ENCODE peak calls at places on chromosomes 1 and 21, in ten cellular contexts. T is body of pancreas, I is A549, Z is ovary, M is spleen, D is IMR-90, O is heart left ventricle, X is uterus, W is breast epithelium, F is adrenal gland. K is an unnamed sample.

GRCh38 chr1:6329851-6330250 is 63.7 kb downstream of the ACOT7 start:
- DNase-seq in W (no peak), O (no peak), F (no peak), D (peak), I (no peak), Z (no peak), T (no peak), M (no peak), X (no peak), K (no peak)

GRCh38 chr1:66275601-66276023 is 258.3 kb upstream of the SGIP1 start:
- DNase-seq in I (no peak), T (no peak), Z (no peak), W (no peak), X (no peak), O (peak), F (peak), M (no peak), D (no peak), K (no peak)

GRCh38 chr1:8665824-8666223 is 151.6 kb downstream of the RERE start:
- DNase-seq in D (no peak), T (no peak), M (no peak), Z (no peak), X (no peak), I (no peak), F (no peak), O (no peak), W (no peak), K (no peak)

GRCh38 chr1:3453203-3453761 is 1.2 kb upstream of the ARHGEF16 start:
- DNase-seq in D (peak), X (peak), I (peak), T (peak), O (peak), M (peak), F (peak), Z (peak), W (peak), K (peak)

GRCh38 chr21:35923971-35924370 is 136.4 kb downstream of the SETD4 start:
- DNase-seq in F (no peak), Z (no peak), T (no peak), I (no peak), D (no peak), M (no peak), O (no peak), W (no peak), X (no peak), K (no peak)

GRCh38 chr1:64282353-64282752 is 78.9 kb downstream of the UBE2U start:
- DNase-seq in D (no peak), O (no peak), Z (no peak), M (peak), I (no peak), W (peak), F (no peak), T (peak), X (peak), K (no peak)

GRCh38 chr21:34812510-34813265 is 143.9 kb downstream of the CLIC6 start:
- DNase-seq in X (no peak), Z (no peak), I (peak), F (no peak), T (no peak), D (peak), M (no peak), W (no peak), O (no peak), K (no peak)

GRCh38 chr1:163202833-163203451 is at the start of gene RGS5:
- DNase-seq in D (peak), M (no peak), O (peak), I (no peak), F (no peak), T (no peak), X (no peak), W (no peak), Z (no peak), K (no peak)

GRCh38 chr1:202752799-202753198 is 42.5 kb upstream of the SYT2 start:
- DNase-seq in M (no peak), D (peak), X (no peak), T (no peak), F (no peak), W (no peak), Z (no peak), I (no peak), O (no peak), K (no peak)

GRCh38 chr1:180412583-180412982 is 89.8 kb downstream of the ACBD6 start:
- DNase-seq in T (no peak), I (no peak), O (no peak), D (no peak), X (no peak), M (no peak), W (no peak), Z (no peak), F (no peak), K (no peak)

GRCh38 chr1:180421614-180422013 is 80.8 kb downstream of the ACBD6 start:
- DNase-seq in I (no peak), M (no peak), X (no peak), W (no peak), Z (no peak), F (no peak), T (no peak), D (no peak), O (no peak), K (no peak)

GRCh38 chr1:180415985-180416633 is 86.3 kb downstream of the ACBD6 start:
- DNase-seq in F (no peak), I (peak), W (no peak), M (no peak), Z (no peak), O (no peak), D (peak), X (no peak), T (no peak), K (no peak)
- TF ChIP-seq CTCF in F (peak), I (peak), W (peak), M (peak), Z (peak), O (peak), D (peak), X (peak), T (peak), K (no peak)

DNA sequence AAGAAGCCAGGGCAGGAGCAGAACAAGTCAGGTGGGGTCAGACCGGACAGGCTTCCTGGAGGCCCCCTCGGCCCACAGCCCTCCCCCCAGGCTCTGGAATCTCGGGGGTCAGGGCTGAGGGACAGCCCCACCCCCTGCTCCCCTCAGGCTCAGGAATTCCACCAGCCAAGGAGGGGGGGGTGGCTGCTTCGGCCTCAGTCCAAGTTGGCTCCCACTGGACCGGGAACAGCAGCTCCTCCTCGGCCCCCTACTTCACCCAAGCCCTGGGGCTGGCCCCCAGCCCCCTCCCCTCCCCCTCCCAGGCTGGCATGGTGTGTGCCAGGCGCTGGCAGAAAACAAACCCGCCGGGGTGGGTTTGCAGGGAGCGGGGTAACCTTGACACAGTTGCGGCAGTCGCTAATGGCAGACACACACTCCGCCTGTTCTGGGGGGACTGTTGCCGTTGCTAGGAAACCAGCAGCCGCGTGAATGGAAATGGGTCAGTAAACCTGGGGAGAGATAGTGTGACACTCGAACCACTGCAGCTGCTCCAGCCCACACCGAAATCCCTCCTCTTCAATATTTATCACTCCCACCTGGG is 32.4 kb downstream of the AHDC1 start:
- DNase-seq in X (peak), O (no peak), Z (peak), M (no peak), T (peak), F (peak), W (no peak), D (no peak), I (no peak), K (no peak)
- H3K4me3 ChIP-seq in X (peak), O (no peak), Z (peak), M (no peak), T (no peak), F (no peak), W (no peak), D (no peak), I (no peak), K (no peak)

GRCh38 chr1:112461200-112461871 is 47.4 kb upstream of the WNT2B start:
- DNase-seq in I (no peak), X (no peak), F (no peak), W (no peak), O (no peak), T (no peak), D (no peak), M (no peak), Z (no peak), K (no peak)

GRCh38 chr1:112462953-112463279 is 45.8 kb upstream of the WNT2B start:
- DNase-seq in M (no peak), W (no peak), I (no peak), O (no peak), F (no peak), X (no peak), D (no peak), T (no peak), Z (no peak), K (no peak)

GRCh38 chr1:112465122-112465521 is 43.6 kb upstream of the WNT2B start:
- DNase-seq in X (no peak), F (no peak), T (no peak), M (no peak), W (peak), Z (no peak), O (no peak), I (no peak), D (peak), K (no peak)

GRCh38 chr1:112464501-112464900 is 44.3 kb upstream of the WNT2B start:
- DNase-seq in X (no peak), F (no peak), M (no peak), I (no peak), Z (no peak), O (no peak), D (no peak), T (no peak), W (peak), K (peak)

DNA sequence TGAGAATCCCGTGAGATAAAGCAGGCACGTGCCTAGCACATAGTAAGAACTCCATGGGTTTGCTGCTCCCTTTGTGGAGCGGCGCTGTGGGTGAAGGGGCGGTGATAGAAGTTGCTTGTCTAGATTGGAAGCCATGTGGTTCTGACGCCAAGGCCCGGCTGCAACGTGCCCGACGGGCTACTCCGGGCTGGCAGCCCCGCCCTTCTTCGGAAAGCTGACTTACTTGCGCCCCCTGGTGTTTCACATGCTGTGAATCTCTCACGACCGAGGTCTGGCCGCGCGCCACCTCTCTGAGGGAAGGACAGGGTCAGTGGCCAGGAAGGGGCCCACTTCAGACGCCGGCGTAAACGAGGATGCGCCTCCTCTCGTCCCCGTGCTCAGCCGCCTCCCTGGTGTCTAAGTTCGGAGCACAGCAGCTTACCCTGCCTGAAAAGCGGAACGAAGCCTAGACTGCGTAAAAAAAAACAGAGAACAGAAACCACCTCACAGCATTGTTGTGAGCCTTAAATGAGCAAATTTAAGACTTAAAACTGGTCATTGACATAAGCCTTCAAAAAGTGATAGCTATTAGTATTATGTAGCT is 42.6 kb upstream of the WNT2B start:
- DNase-seq in X (peak), M (peak), F (peak), O (peak), I (peak), D (peak), T (peak), W (peak), Z (peak), K (peak)
- TF ChIP-seq POLR2A in X (no peak), M (no peak), F (no peak), O (no peak), I (no peak), D (peak), T (peak), W (no peak), Z (peak), K (no peak)

GRCh38 chr1:20212685-20213331 is 26.5 kb upstream of the PLA2G2C start:
- DNase-seq in D (peak), T (peak), X (peak), Z (peak), F (peak), M (peak), I (peak), O (peak), W (peak), K (peak)
- TF ChIP-seq CTCF in D (peak), T (peak), X (peak), Z (peak), F (peak), M (peak), I (peak), O (peak), W (peak), K (no peak)

GRCh38 chr1:153776352-153776751 is 1.1 kb downstream of the SLC27A3 start:
- DNase-seq in M (peak), Z (no peak), X (peak), O (no peak), F (no peak), I (no peak), D (no peak), T (no peak), W (no peak), K (no peak)
- H3K4me3 ChIP-seq in M (peak), Z (peak), X (peak), O (peak), F (no peak), I (peak), D (peak), T (no peak), W (peak), K (peak)

GRCh38 chr1:184597652-184598357 is 156.9 kb downstream of the EDEM3 start:
- DNase-seq in I (no peak), O (no peak), F (no peak), X (no peak), W (no peak), M (no peak), T (no peak), D (peak), Z (no peak), K (no peak)

GRCh38 chr1:184596950-184597651 is 157.6 kb downstream of the EDEM3 start:
- DNase-seq in X (no peak), D (no peak), Z (no peak), M (no peak), T (no peak), F (no peak), I (no peak), W (no peak), O (no peak), K (no peak)

GRCh38 chr1:184595609-184596008 is 159.0 kb downstream of the EDEM3 start:
- DNase-seq in M (no peak), O (no peak), X (no peak), T (no peak), Z (no peak), F (peak), D (peak), I (peak), W (no peak), K (no peak)

GRCh38 chr1:184590163-184590750 is 164.4 kb downstream of the EDEM3 start:
- DNase-seq in D (no peak), T (peak), F (no peak), M (no peak), Z (no peak), X (no peak), I (no peak), W (peak), O (no peak), K (peak)

GRCh38 chr1:184593612-184594011 is 161.0 kb downstream of the EDEM3 start:
- DNase-seq in O (no peak), T (no peak), F (no peak), X (no peak), I (peak), Z (no peak), D (peak), M (no peak), W (no peak), K (no peak)
- TF ChIP-seq POLR2A in O (no peak), T (no peak), F (no peak), X (no peak), I (no peak), Z (no peak), D (no peak), M (no peak), W (no peak), K (no peak)

DNA sequence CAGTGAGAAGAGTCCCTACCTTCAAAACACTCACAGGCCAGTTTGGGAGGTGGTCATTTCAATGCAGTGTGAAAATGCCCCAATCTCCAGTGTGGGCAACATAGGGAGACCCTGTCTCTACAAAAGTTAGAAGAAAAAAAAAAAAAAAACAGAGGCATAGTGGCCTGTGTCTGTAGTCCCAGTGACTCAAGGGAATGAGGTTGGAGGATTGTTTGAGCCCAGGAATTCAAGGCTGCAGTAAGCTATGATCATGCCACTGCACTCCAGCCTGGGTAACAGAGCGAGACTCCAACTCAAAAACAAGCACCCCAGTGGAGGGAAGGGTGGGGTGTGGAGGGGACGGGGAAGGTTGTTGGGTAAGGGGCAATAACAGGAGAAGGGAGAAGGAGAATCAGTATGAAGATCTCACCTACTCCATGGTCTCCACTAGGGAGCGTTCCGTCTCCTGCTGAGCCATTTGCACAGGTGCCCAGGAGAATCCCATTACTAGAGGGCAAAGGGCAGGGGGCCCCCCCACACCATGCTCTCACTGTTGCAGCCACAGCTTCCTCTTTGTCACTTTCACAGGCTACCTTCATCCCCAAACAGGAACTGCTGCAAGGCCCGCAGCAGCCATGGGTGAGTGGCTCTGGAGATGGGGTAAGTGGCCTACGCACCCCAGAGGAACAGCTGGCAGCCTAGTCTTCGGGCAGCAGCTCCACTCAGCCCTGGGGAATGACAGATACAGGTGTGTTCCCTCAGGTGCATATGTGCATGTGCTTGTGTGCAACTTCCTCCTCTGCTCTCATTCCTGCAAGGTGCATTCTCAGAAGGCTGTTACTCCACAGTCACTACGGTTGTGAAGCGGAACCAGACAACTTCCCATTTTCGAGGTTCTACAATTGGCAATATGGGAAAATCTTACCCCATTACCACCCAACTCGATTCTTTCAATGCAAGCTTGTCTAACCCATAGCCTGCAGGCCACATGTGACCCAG is 87.9 kb upstream of the LYST start:
- DNase-seq in D (peak), T (no peak), O (no peak), F (no peak), I (no peak), M (peak), W (no peak), Z (no peak), X (no peak), K (no peak)
- TF ChIP-seq CTCF in D (no peak), T (no peak), O (no peak), F (no peak), I (no peak), M (no peak), W (no peak), Z (no peak), X (no peak), K (no peak)

GRCh38 chr21:43866233-43866632 is 1.2 kb downstream of the AGPAT3 start:
- DNase-seq in O (peak), D (peak), W (peak), T (peak), X (peak), Z (peak), F (peak), I (no peak), M (peak), K (no peak)

GRCh38 chr21:43868461-43868860 is 3.4 kb downstream of the AGPAT3 start:
- DNase-seq in W (no peak), O (no peak), I (no peak), Z (no peak), D (no peak), M (no peak), T (peak), X (no peak), F (no peak), K (no peak)

GRCh38 chr21:43866659-43867331 is 1.8 kb downstream of the AGPAT3 start:
- DNase-seq in X (no peak), W (no peak), T (peak), I (no peak), D (no peak), F (no peak), Z (no peak), O (no peak), M (peak), K (no peak)

GRCh38 chr21:43867936-43868335 is 2.9 kb downstream of the AGPAT3 start:
- DNase-seq in T (no peak), X (no peak), F (no peak), M (no peak), D (no peak), O (no peak), I (no peak), W (no peak), Z (no peak), K (no peak)

DNA sequence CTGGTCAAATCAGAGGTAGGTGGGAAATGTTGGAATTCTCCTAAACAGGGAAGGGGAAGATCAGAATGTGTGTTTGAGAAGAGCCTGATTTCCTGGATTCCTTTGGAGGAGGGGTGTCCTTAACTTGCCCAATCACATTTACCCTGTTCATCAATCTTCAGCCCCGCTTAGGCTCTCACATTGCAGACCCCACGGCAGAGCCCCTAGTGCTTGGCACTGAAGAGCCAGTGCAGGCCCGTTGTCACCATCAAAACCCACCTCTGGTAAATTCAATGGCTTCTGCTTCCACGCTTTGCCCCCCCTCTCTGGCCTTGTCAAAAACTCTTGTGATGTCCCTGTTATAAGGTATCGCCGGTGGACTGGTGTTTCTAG is 2.3 kb downstream of the AGPAT3 start:
- DNase-seq in T (no peak), D (no peak), Z (no peak), I (no peak), F (no peak), W (no peak), O (no peak), M (peak), X (no peak), K (no peak)
- H3K4me3 ChIP-seq in T (no peak), D (no peak), Z (no peak), I (no peak), F (no peak), W (no peak), O (peak), M (no peak), X (no peak), K (no peak)

GRCh38 chr21:33732038-33732437 is 89.7 kb downstream of the ITSN1 start:
- DNase-seq in Z (no peak), I (no peak), O (no peak), X (no peak), W (no peak), F (no peak), M (no peak), T (no peak), D (no peak), K (no peak)
- TF ChIP-seq POLR2A in Z (no peak), I (no peak), O (no peak), X (no peak), W (no peak), F (no peak), M (no peak), T (no peak), D (no peak), K (no peak)